ENCODE peak calls at places on chromosomes 16 and 17, in six cellular contexts. B is left ventricle myocardium inferior, U is RPMI7951, Y is GM06990, C is astrocyte, S is mammary epithelial cell. T is an unnamed sample.

GRCh38 chr17:39740357-39741111 is 2.8 kb downstream of the GRB7 start:
- DNase-seq in B (no peak), C (no peak), S (peak), Y (no peak), U (peak), T (no peak)

GRCh38 chr16:636206-637080 is at the start of gene METTL26:
- DNase-seq in U (peak), S (peak), C (peak), Y (peak), B (peak), T (peak)

GRCh38 chr16:795580-796229 is 4.8 kb downstream of the GNG13 start:
- DNase-seq in B (no peak), S (peak), Y (no peak), C (no peak), U (no peak), T (no peak)

GRCh38 chr17:5365831-5366230 is 53.6 kb downstream of the NUP88 start:
- DNase-seq in S (peak), C (no peak), B (no peak), Y (no peak), U (no peak), T (no peak)

GRCh38 chr16:87002717-87003413 is 314.3 kb downstream of the C16orf95 start:
- DNase-seq in U (peak), Y (no peak), B (no peak), C (peak), S (no peak), T (no peak)

GRCh38 chr17:7176870-7177209 is 2.3 kb downstream of the ASGR1 start:
- DNase-seq in B (no peak), U (no peak), Y (no peak), C (no peak), S (no peak), T (no peak)

GRCh38 chr16:6600167-6600566 is 732.5 kb upstream of the RBFOX1 start:
- DNase-seq in Y (no peak), S (no peak), U (no peak), B (no peak), C (no peak), T (no peak)

GRCh38 chr16:78633551-78633950 is 534.1 kb downstream of the WWOX start:
- DNase-seq in Y (no peak), U (no peak), S (no peak), B (no peak), C (peak), T (no peak)

GRCh38 chr17:75771334-75772281 is 6.6 kb upstream of the GALK1 start:
- DNase-seq in B (no peak), U (peak), S (no peak), C (no peak), Y (no peak), T (no peak)

GRCh38 chr16:49513040-49513439 is 139.4 kb downstream of the C16orf78 start:
- DNase-seq in B (no peak), C (no peak), S (no peak), Y (no peak), U (no peak), T (no peak)

GRCh38 chr17:13759936-13760335 is 158.2 kb upstream of the HS3ST3A1 start:
- DNase-seq in Y (no peak), S (no peak), C (no peak), U (no peak), B (no peak), T (no peak)

T was measured in caudate nucleus.